ENCODE peak calls at places on chromosome 1, in six cellular contexts. K, Z, O, S, H and L are unnamed samples.

GRCh38 chr1:40003156-40004093 is 37.1 kb upstream of the CAP1 start:
- DNase-seq in K (no peak), Z (no peak), O (no peak), S (no peak), H (no peak), L (no peak)

GRCh38 chr1:70685300-70686286 is 274.5 kb downstream of the CTH start:
- DNase-seq in K (peak), Z (peak), O (peak), S (peak), H (peak), L (peak)

GRCh38 chr1:45230537-45230936 is 24.1 kb upstream of the ZSWIM5 start:
- DNase-seq in K (no peak), Z (no peak), O (no peak), S (peak), H (peak), L (no peak)

GRCh38 chr1:4654764-4655673 is 610 bp downstream of the AJAP1 start:
- DNase-seq in K (peak), Z (no peak), O (no peak), S (no peak), H (no peak), L (no peak)

GRCh38 chr1:84763912-84764675 is 73.8 kb upstream of the SSX2IP start:
- DNase-seq in K (no peak), Z (no peak), O (no peak), S (no peak), H (no peak), L (no peak)

GRCh38 chr1:162284206-162284955 is 92.3 kb downstream of the SPATA46 start:
- DNase-seq in K (no peak), Z (no peak), O (no peak), S (peak), H (no peak), L (no peak)

GRCh38 chr1:226679853-226680516 is 59.1 kb downstream of the ITPKB start:
- DNase-seq in K (peak), Z (peak), O (peak), S (peak), H (peak), L (peak)

GRCh38 chr1:182617075-182617429 is 12.9 kb upstream of the RGS16 start:
- DNase-seq in K (no peak), Z (no peak), O (no peak), S (no peak), H (no peak), L (no peak)

GRCh38 chr1:100866041-100866900 is 28.4 kb downstream of the EXTL2 start:
- DNase-seq in K (no peak), Z (no peak), O (peak), S (no peak), H (peak), L (peak)

GRCh38 chr1:147076442-147076841 is 95.8 kb downstream of the PRKAB2 start:
- DNase-seq in K (no peak), Z (no peak), O (no peak), S (no peak), H (no peak), L (no peak)

GRCh38 chr1:37509181-37509580 is 5.4 kb downstream of the MEAF6 start:
- DNase-seq in K (no peak), Z (no peak), O (peak), S (no peak), H (no peak), L (peak)

GRCh38 chr1:199463521-199464127 is 563.9 kb upstream of the NR5A2 start:
- DNase-seq in K (no peak), Z (no peak), O (peak), S (peak), H (peak), L (peak)

GRCh38 chr1:116951175-116951935 is 41.6 kb downstream of the PTGFRN start:
- DNase-seq in K (no peak), Z (no peak), O (peak), S (no peak), H (no peak), L (no peak)

GRCh38 chr1:176533020-176533419 is 70.0 kb downstream of the PAPPA2 start:
- DNase-seq in K (no peak), Z (no peak), O (no peak), S (no peak), H (no peak), L (no peak)

GRCh38 chr1:171683826-171684225 is 31.3 kb upstream of the MYOC start:
- DNase-seq in K (no peak), Z (no peak), O (no peak), S (no peak), H (no peak), L (no peak)

GRCh38 chr1:6360517-6360916 is 33.0 kb downstream of the ACOT7 start:
- DNase-seq in K (no peak), Z (no peak), O (no peak), S (no peak), H (no peak), L (no peak)

GRCh38 chr1:207670192-207670591 is 25.3 kb downstream of the CR1L start:
- DNase-seq in K (no peak), Z (no peak), O (no peak), S (no peak), H (no peak), L (no peak)

GRCh38 chr1:94580367-94581115 is 39.0 kb upstream of the F3 start:
- DNase-seq in K (no peak), Z (no peak), O (no peak), S (no peak), H (no peak), L (peak)

GRCh38 chr1:9020325-9020724 is 5.9 kb downstream of the SLC2A7 start:
- DNase-seq in K (no peak), Z (no peak), O (no peak), S (no peak), H (no peak), L (no peak)

GRCh38 chr1:89671775-89672488 is 39.0 kb downstream of the LRRC8C start:
- DNase-seq in K (no peak), Z (no peak), O (peak), S (no peak), H (peak), L (peak)

GRCh38 chr1:154940880-154941228 is 4.3 kb upstream of the PMVK start:
- DNase-seq in K (no peak), Z (no peak), O (no peak), S (no peak), H (no peak), L (no peak)

GRCh38 chr1:110495926-110496600 is 22.9 kb downstream of the KCNA10 start:
- DNase-seq in K (peak), Z (peak), O (peak), S (peak), H (peak), L (peak)

GRCh38 chr1:54355931-54356679 is 50.1 kb downstream of the SSBP3 start:
- DNase-seq in K (no peak), Z (no peak), O (no peak), S (no peak), H (no peak), L (no peak)

GRCh38 chr1:81435175-81435574 is 365.6 kb upstream of the ADGRL2 start:
- DNase-seq in K (no peak), Z (no peak), O (peak), S (no peak), H (no peak), L (no peak)

GRCh38 chr1:8348056-8348776 is 30.3 kb downstream of the SLC45A1 start:
- DNase-seq in K (no peak), Z (no peak), O (no peak), S (no peak), H (no peak), L (no peak)

GRCh38 chr1:108585343-108585742 is 25.4 kb downstream of the EEIG2 start:
- DNase-seq in K (no peak), Z (no peak), O (no peak), S (no peak), H (no peak), L (no peak)

GRCh38 chr1:240134596-240134995 is 42.9 kb downstream of the FMN2 start:
- DNase-seq in K (no peak), Z (no peak), O (no peak), S (no peak), H (no peak), L (peak)

GRCh38 chr1:244599937-244600350 is 53.0 kb upstream of the DESI2 start:
- DNase-seq in K (no peak), Z (no peak), O (peak), S (peak), H (peak), L (peak)

GRCh38 chr1:89524369-89525168 is at the start of gene LRRC8B:
- DNase-seq in K (peak), Z (peak), O (peak), S (peak), H (peak), L (peak)

GRCh38 chr1:48654606-48655210 is 122.0 kb downstream of the BEND5 start:
- DNase-seq in K (no peak), Z (no peak), O (no peak), S (no peak), H (no peak), L (no peak)

GRCh38 chr1:10677508-10678364 is 118.7 kb downstream of the CASZ1 start:
- DNase-seq in K (no peak), Z (no peak), O (no peak), S (peak), H (no peak), L (no peak)

GRCh38 chr1:232186936-232187335 is 443.0 kb downstream of the SIPA1L2 start:
- DNase-seq in K (no peak), Z (no peak), O (no peak), S (no peak), H (no peak), L (no peak)

GRCh38 chr1:235041201-235041600 is 87.4 kb downstream of the TOMM20 start:
- DNase-seq in K (no peak), Z (no peak), O (no peak), S (no peak), H (no peak), L (no peak)

GRCh38 chr1:147700042-147700711 is 29.9 kb upstream of the ACP6 start:
- DNase-seq in K (peak), Z (peak), O (peak), S (peak), H (peak), L (peak)

GRCh38 chr1:243390315-243390875 is 134.6 kb downstream of the SDCCAG8 start:
- DNase-seq in K (no peak), Z (no peak), O (peak), S (no peak), H (no peak), L (no peak)

GRCh38 chr1:119646521-119647227 is 1.4 kb downstream of the ZNF697 start:
- DNase-seq in K (no peak), Z (no peak), O (peak), S (no peak), H (peak), L (peak)

GRCh38 chr1:33004628-33005027 is 32.1 kb downstream of the AK2 start:
- DNase-seq in K (no peak), Z (no peak), O (peak), S (no peak), H (peak), L (no peak)

GRCh38 chr1:203744008-203744972 is 20.7 kb upstream of the LAX1 start:
- DNase-seq in K (no peak), Z (no peak), O (peak), S (peak), H (no peak), L (no peak)

GRCh38 chr1:26016944-26017545 is 4.5 kb upstream of the EXTL1 start:
- DNase-seq in K (no peak), Z (no peak), O (no peak), S (no peak), H (no peak), L (peak)

GRCh38 chr1:35441926-35442579 is 115.2 kb downstream of the KIAA0319L start:
- DNase-seq in K (no peak), Z (no peak), O (no peak), S (no peak), H (peak), L (no peak)

GRCh38 chr1:35442737-35443136 is 114.5 kb downstream of the KIAA0319L start:
- DNase-seq in K (no peak), Z (no peak), O (no peak), S (no peak), H (no peak), L (no peak)

GRCh38 chr1:35444519-35444774 is 112.8 kb downstream of the KIAA0319L start:
- DNase-seq in K (no peak), Z (no peak), O (no peak), S (no peak), H (no peak), L (no peak)

GRCh38 chr1:35447278-35447677 is 109.9 kb downstream of the KIAA0319L start:
- DNase-seq in K (no peak), Z (no peak), O (peak), S (no peak), H (no peak), L (no peak)

DNA sequence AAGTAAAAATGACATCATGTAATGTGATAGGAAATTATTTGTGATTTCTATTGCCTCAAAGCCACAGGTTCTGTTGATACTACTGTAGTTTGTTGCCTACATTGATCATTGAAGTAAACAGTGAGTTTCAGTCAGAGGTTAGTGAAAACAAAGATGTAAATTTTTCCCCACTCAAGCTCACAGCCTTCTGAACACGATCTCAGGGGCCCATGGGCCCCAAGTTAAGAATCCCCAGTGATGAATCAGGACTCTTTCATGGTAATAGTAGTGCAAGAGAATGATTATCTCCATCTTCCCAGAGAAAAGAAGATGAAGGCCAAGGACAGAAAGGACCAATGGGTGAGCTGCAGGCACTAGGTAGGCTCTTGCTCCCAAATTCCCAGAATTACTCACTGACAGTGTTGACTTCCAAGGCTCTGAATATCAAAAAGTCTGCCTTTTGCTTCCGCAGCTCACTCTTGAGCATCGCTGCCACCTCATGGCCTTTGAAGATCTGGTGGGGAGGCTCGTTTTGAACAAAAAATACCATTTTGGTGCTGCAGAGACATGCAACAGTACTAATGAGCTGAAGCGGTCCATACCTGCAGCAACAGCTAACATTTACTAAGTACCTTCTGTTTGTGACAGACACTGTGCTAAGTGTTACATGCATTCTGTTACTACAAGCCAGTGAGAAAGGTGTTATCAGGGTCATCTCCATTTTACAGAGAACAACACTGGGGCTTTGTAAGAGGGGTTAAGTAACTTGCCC is 113.3 kb downstream of the KIAA0319L start:
- DNase-seq in K (no peak), Z (no peak), O (peak), S (no peak), H (no peak), L (no peak)
- TF ChIP-seq CTCF in K (peak), Z (no peak), O (no peak), S (no peak), H (no peak), L (no peak)

GRCh38 chr1:160163612-160164011 is 12.2 kb downstream of the ATP1A4 start:
- DNase-seq in K (no peak), Z (no peak), O (peak), S (no peak), H (no peak), L (no peak)
- TF ChIP-seq CTCF in K (no peak), Z (no peak), O (peak), S (no peak), H (no peak), L (no peak)

GRCh38 chr1:220526294-220526693 is 1.6 kb upstream of the MARK1 start:
- DNase-seq in K (no peak), Z (no peak), O (no peak), S (no peak), H (no peak), L (no peak)
- TF ChIP-seq CTCF in K (peak), Z (no peak), O (no peak), S (no peak), H (no peak), L (no peak)

DNA sequence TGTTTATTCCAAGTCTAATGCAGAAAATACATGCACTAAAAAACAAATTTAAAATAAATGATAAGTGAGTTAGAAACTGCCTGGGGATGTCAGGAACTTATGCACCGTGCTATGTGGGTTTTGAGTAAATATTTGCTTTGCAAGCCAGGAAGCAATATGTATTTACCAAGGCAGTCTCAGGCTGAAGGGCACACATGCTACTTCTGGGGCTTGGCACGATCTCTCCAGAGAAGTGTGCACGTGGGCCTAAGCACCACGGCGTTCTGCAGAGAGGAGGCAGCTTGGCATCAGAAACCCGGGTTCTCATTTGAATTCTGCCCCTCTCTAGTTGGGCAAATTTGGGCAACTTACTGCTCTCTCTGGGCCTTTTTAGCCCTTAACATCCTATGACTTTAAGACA is 72.6 kb upstream of the ROR1 start:
- DNase-seq in K (no peak), Z (peak), O (no peak), S (peak), H (no peak), L (no peak)
- TF ChIP-seq CTCF in K (no peak), Z (no peak), O (no peak), S (no peak), H (no peak), L (no peak)

GRCh38 chr1:58936973-58937372 is 153.1 kb upstream of the JUN start:
- DNase-seq in K (no peak), Z (no peak), O (no peak), S (no peak), H (no peak), L (no peak)
- TF ChIP-seq CTCF in K (no peak), Z (no peak), O (no peak), S (no peak), H (no peak), L (no peak)

DNA sequence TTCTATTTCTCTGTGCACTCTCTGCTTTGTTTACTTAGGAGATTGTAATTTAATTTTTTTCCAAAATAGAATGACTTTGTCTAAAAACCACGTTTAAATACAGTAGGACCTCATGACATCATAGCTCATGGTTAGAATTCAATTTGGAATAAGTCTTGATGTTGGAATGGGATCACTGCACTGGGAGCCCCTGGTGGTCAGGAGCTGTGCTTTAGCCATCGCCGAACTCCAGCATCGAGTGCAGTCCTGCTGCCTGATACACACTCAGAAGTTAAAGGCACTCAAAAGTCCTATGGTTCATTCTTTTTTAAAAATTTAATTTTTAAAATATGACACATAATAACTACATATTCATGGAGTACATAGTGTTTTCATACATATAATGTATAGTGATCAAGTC is 75.1 kb downstream of the TEX35 start:
- DNase-seq in K (no peak), Z (no peak), O (no peak), S (no peak), H (no peak), L (no peak)
- TF ChIP-seq CTCF in K (no peak), Z (no peak), O (no peak), S (no peak), H (no peak), L (peak)

GRCh38 chr1:180636138-180636537 is 4.3 kb downstream of the XPR1 start:
- DNase-seq in K (no peak), Z (no peak), O (peak), S (no peak), H (no peak), L (no peak)
- TF ChIP-seq CTCF in K (no peak), Z (no peak), O (peak), S (no peak), H (peak), L (peak)